ENCODE peak calls at places on chromosomes 4 and X, in seven cellular contexts. U is RPMI7951; C is activated T-helper 1 cell treated with anti-CD3 and anti-CD28 coated beads, Interleukin-2, amount 50 U/mL, for 16 hours; G is NCI-H2107; Y is SJSA1; O is HCT116; V is T-cell. H is an unnamed sample.

GRCh38 chrX:107826286-107827136 is 845 bp downstream of the MID2 start:
- DNase-seq in U (peak; percentile 29), O (no peak), V (no peak), G (peak; percentile 3), C (peak; percentile 6), Y (peak; percentile 62), H (no peak)

GRCh38 chr4:106595906-106596305 is 227.3 kb upstream of the GIMD1 start:
- DNase-seq in C (no peak), Y (no peak), V (no peak), U (no peak), G (no peak), O (no peak), H (no peak)

GRCh38 chr4:127151941-127152340 is 480.8 kb upstream of the INTU start:
- DNase-seq in C (no peak), V (no peak), G (no peak), O (no peak), Y (no peak), U (no peak), H (no peak)

GRCh38 chr4:147987252-147987651 is 255.4 kb downstream of the ARHGAP10 start:
- DNase-seq in V (no peak), O (no peak), G (no peak), C (no peak), U (no peak), Y (no peak), H (no peak)

GRCh38 chr4:8533274-8533865 is 46.8 kb upstream of the GPR78 start:
- DNase-seq in O (no peak), G (no peak), Y (no peak), C (no peak), U (no peak), V (no peak), H (no peak)

GRCh38 chrX:39855748-39856129 is 242.0 kb downstream of the BCOR start:
- DNase-seq in V (peak; percentile 50), O (peak; percentile 19), U (peak; percentile 76), Y (peak; percentile 38), C (peak; percentile 26), G (peak; percentile 20), H (no peak)

GRCh38 chrX:71615954-71616353 is 2.4 kb downstream of the CXCR3 start:
- DNase-seq in G (no peak), V (no peak), Y (no peak), C (no peak), U (no peak), O (no peak), H (no peak)

GRCh38 chr4:92317047-92317446 is 13.3 kb downstream of the GRID2 start:
- DNase-seq in V (no peak), O (no peak), C (no peak), G (no peak), U (no peak), Y (no peak), H (no peak)

GRCh38 chr4:169120624-169121023 is 110.6 kb upstream of the CBR4 start:
- DNase-seq in Y (peak; percentile 39), V (no peak), G (no peak), O (no peak), C (no peak), U (no peak), H (peak; percentile 69)

GRCh38 chr4:7976025-7976424 is 36.4 kb upstream of the AFAP1 start:
- DNase-seq in O (no peak), G (no peak), C (no peak), U (no peak), Y (no peak), V (no peak), H (no peak)

GRCh38 chrX:67544281-67544680 is 460 bp downstream of the AR start:
- DNase-seq in V (no peak), U (peak; percentile 51), C (no peak), O (no peak), Y (no peak), G (no peak), H (no peak)

GRCh38 chr4:145566767-145567166 is 52.4 kb upstream of the MMAA start:
- DNase-seq in U (no peak), O (no peak), G (no peak), V (no peak), C (no peak), Y (no peak), H (no peak)

GRCh38 chr4:23135792-23136645 is 443.3 kb downstream of the GBA3 start:
- DNase-seq in U (peak; percentile 41), V (no peak), G (peak; percentile 3), Y (peak; percentile 11), O (peak; percentile 12), C (no peak), H (peak; percentile 54)